ENCODE peak calls at places on chromosomes 2 and 18, in six cellular contexts. One of them, this sample, is unnamed.

GRCh38 chr2:7034313-7034712 is 117.1 kb downstream of the RNF144A start:
- DNase-seq in neural progenitor cell: peak
- DNase-seq in hepatocyte: peak
- DNase-seq in BE2C: peak
- DNase-seq in body of pancreas: peak
- DNase-seq in cardiac muscle cell: peak
- DNase-seq in this sample: no peak

GRCh38 chr2:12317853-12318426 is 398.8 kb upstream of the TRIB2 start:
- DNase-seq in BE2C: no peak
- DNase-seq in cardiac muscle cell: no peak
- DNase-seq in hepatocyte: peak
- DNase-seq in neural progenitor cell: no peak
- DNase-seq in body of pancreas: no peak
- DNase-seq in this sample: no peak

GRCh38 chr2:33051586-33052385 is 105.0 kb downstream of the LTBP1 start:
- DNase-seq in cardiac muscle cell: no peak
- DNase-seq in BE2C: no peak
- DNase-seq in body of pancreas: no peak
- DNase-seq in neural progenitor cell: no peak
- DNase-seq in hepatocyte: no peak
- DNase-seq in this sample: no peak

GRCh38 chr18:39675916-39676315 is 2110.3 kb upstream of the CELF4 start:
- DNase-seq in neural progenitor cell: no peak
- DNase-seq in body of pancreas: no peak
- DNase-seq in BE2C: no peak
- DNase-seq in hepatocyte: no peak
- DNase-seq in cardiac muscle cell: no peak
- DNase-seq in this sample: no peak

GRCh38 chr2:128441341-128442052 is 122.8 kb upstream of the HS6ST1 start:
- DNase-seq in BE2C: no peak
- DNase-seq in hepatocyte: no peak
- DNase-seq in neural progenitor cell: no peak
- DNase-seq in cardiac muscle cell: no peak
- DNase-seq in body of pancreas: peak
- DNase-seq in this sample: peak

GRCh38 chr2:96970248-96970875 is 16.0 kb downstream of the FAM178B start:
- DNase-seq in body of pancreas: no peak
- DNase-seq in cardiac muscle cell: no peak
- DNase-seq in BE2C: no peak
- DNase-seq in hepatocyte: no peak
- DNase-seq in neural progenitor cell: no peak
- DNase-seq in this sample: peak

GRCh38 chr18:79321625-79322024 is 74.1 kb upstream of the NFATC1 start:
- DNase-seq in body of pancreas: no peak
- DNase-seq in neural progenitor cell: no peak
- DNase-seq in hepatocyte: no peak
- DNase-seq in BE2C: no peak
- DNase-seq in cardiac muscle cell: no peak
- DNase-seq in this sample: no peak

GRCh38 chr2:229300371-229300770 is 29.3 kb upstream of the PID1 start:
- DNase-seq in body of pancreas: no peak
- DNase-seq in neural progenitor cell: no peak
- DNase-seq in hepatocyte: no peak
- DNase-seq in cardiac muscle cell: no peak
- DNase-seq in BE2C: no peak
- DNase-seq in this sample: no peak

GRCh38 chr2:137888845-137889244 is 75.4 kb upstream of the HNMT start:
- DNase-seq in body of pancreas: peak
- DNase-seq in neural progenitor cell: peak
- DNase-seq in cardiac muscle cell: peak
- DNase-seq in BE2C: peak
- DNase-seq in hepatocyte: peak
- DNase-seq in this sample: peak
- TF ChIP-seq CTCF in body of pancreas: no peak
- TF ChIP-seq CTCF in neural progenitor cell: peak
- TF ChIP-seq CTCF in cardiac muscle cell: peak
- TF ChIP-seq CTCF in BE2C: peak
- TF ChIP-seq CTCF in hepatocyte: peak
- TF ChIP-seq CTCF in this sample: no peak

GRCh38 chr2:145038041-145038525 is 518.2 kb upstream of the ZEB2 start:
- DNase-seq in body of pancreas: no peak
- DNase-seq in BE2C: no peak
- DNase-seq in neural progenitor cell: no peak
- DNase-seq in cardiac muscle cell: peak
- DNase-seq in hepatocyte: no peak
- DNase-seq in this sample: no peak
- H3K4me3 ChIP-seq in body of pancreas: no peak
- H3K4me3 ChIP-seq in BE2C: no peak
- H3K4me3 ChIP-seq in neural progenitor cell: no peak
- H3K4me3 ChIP-seq in cardiac muscle cell: no peak
- H3K4me3 ChIP-seq in hepatocyte: no peak
- H3K4me3 ChIP-seq in this sample: no peak

GRCh38 chr2:45654250-45654649 is 2.8 kb downstream of the PRKCE start:
- DNase-seq in hepatocyte: no peak
- DNase-seq in body of pancreas: no peak
- DNase-seq in cardiac muscle cell: no peak
- DNase-seq in BE2C: no peak
- DNase-seq in neural progenitor cell: no peak
- DNase-seq in this sample: no peak
- TF ChIP-seq CTCF in hepatocyte: no peak
- TF ChIP-seq CTCF in body of pancreas: no peak
- TF ChIP-seq CTCF in cardiac muscle cell: no peak
- TF ChIP-seq CTCF in BE2C: no peak
- TF ChIP-seq CTCF in neural progenitor cell: no peak
- TF ChIP-seq CTCF in this sample: no peak

GRCh38 chr2:63488118-63488713 is 100.1 kb downstream of the WDPCP start:
- DNase-seq in hepatocyte: peak
- DNase-seq in neural progenitor cell: peak
- DNase-seq in BE2C: peak
- DNase-seq in body of pancreas: peak
- DNase-seq in cardiac muscle cell: peak
- DNase-seq in this sample: no peak

GRCh38 chr2:63486861-63487290 is 101.4 kb downstream of the WDPCP start:
- DNase-seq in neural progenitor cell: peak
- DNase-seq in hepatocyte: no peak
- DNase-seq in cardiac muscle cell: peak
- DNase-seq in BE2C: no peak
- DNase-seq in body of pancreas: no peak
- DNase-seq in this sample: no peak

GRCh38 chr2:63484481-63484880 is 103.8 kb downstream of the WDPCP start:
- DNase-seq in cardiac muscle cell: no peak
- DNase-seq in hepatocyte: no peak
- DNase-seq in neural progenitor cell: no peak
- DNase-seq in BE2C: no peak
- DNase-seq in body of pancreas: no peak
- DNase-seq in this sample: no peak

DNA sequence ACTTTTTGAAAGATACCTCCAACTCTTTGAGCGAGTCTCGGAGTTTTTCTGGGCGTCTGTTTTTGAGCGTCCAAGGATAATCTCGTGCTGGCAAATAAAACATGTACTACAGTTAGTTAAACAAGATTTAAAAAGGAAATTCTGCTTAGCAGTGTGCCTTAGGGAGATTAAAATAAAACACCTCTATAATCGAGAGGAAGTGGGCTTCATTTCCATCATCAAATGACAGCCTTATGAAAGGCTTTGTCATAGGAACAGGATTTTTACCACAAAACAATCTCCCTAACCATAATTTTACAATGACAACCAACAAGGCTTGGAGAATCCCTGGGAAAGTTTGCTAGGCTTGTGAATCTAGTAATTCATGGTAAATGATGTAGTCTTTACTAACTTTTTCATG is 103.4 kb downstream of the WDPCP start:
- DNase-seq in BE2C: no peak
- DNase-seq in cardiac muscle cell: no peak
- DNase-seq in neural progenitor cell: no peak
- DNase-seq in body of pancreas: no peak
- DNase-seq in hepatocyte: no peak
- DNase-seq in this sample: no peak
- H3K4me3 ChIP-seq in BE2C: no peak
- H3K4me3 ChIP-seq in cardiac muscle cell: no peak
- H3K4me3 ChIP-seq in neural progenitor cell: no peak
- H3K4me3 ChIP-seq in body of pancreas: no peak
- H3K4me3 ChIP-seq in hepatocyte: no peak
- H3K4me3 ChIP-seq in this sample: no peak

DNA sequence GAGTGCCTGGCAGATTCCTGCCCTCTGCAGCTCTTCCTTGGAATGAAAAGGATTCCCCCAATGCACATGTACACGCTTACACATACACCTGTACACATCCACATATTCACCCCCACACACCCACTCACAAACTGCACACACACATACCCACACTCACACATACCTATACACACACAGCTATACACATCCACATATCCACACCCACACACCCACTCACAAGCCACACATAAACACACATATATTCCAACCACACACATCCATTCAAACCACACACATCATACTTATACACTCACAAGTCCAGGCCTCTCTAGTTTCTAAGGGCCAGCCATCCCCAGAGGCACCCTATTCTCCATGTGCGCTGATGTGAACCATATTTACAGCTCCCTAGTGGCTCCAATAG is 9.5 kb downstream of the CYRIA start:
- DNase-seq in BE2C: no peak
- DNase-seq in body of pancreas: no peak
- DNase-seq in neural progenitor cell: peak
- DNase-seq in cardiac muscle cell: no peak
- DNase-seq in hepatocyte: no peak
- DNase-seq in this sample: no peak
- TF ChIP-seq CTCF in BE2C: no peak
- TF ChIP-seq CTCF in body of pancreas: no peak
- TF ChIP-seq CTCF in neural progenitor cell: no peak
- TF ChIP-seq CTCF in cardiac muscle cell: no peak
- TF ChIP-seq CTCF in hepatocyte: no peak
- TF ChIP-seq CTCF in this sample: no peak